ENCODE peak calls at places on chromosomes 13 and 19, in four cellular contexts. One of them, this sample, is unnamed.

GRCh38 chr13:78934336-78934735 is 275.4 kb upstream of the OBI1 start:
- DNase-seq in heart left ventricle: no peak
- DNase-seq in NCI-H187: no peak
- DNase-seq in hippocampal formation: no peak
- DNase-seq in this sample: no peak

GRCh38 chr13:103694033-103694432 is 627.8 kb upstream of the SLC10A2 start:
- DNase-seq in heart left ventricle: no peak
- DNase-seq in hippocampal formation: no peak
- DNase-seq in NCI-H187: peak
- DNase-seq in this sample: no peak

GRCh38 chr19:51542699-51543098 is 11.2 kb upstream of the SIGLEC6 start:
- DNase-seq in heart left ventricle: no peak
- DNase-seq in NCI-H187: no peak
- DNase-seq in hippocampal formation: no peak
- DNase-seq in this sample: no peak

GRCh38 chr13:44894001-44894770 is 95.1 kb downstream of the NUFIP1 start:
- DNase-seq in NCI-H187: no peak
- DNase-seq in hippocampal formation: no peak
- DNase-seq in heart left ventricle: no peak
- DNase-seq in this sample: no peak

GRCh38 chr13:98405690-98406344 is 171.1 kb downstream of the STK24 start:
- DNase-seq in hippocampal formation: no peak
- DNase-seq in heart left ventricle: no peak
- DNase-seq in NCI-H187: no peak
- DNase-seq in this sample: no peak

GRCh38 chr13:53783466-53783865 is 754.9 kb downstream of the OLFM4 start:
- DNase-seq in NCI-H187: no peak
- DNase-seq in heart left ventricle: no peak
- DNase-seq in hippocampal formation: no peak
- DNase-seq in this sample: no peak

GRCh38 chr13:110503037-110503901 is 58.3 kb downstream of the RAB20 start:
- DNase-seq in heart left ventricle: no peak
- DNase-seq in NCI-H187: no peak
- DNase-seq in hippocampal formation: no peak
- DNase-seq in this sample: no peak

GRCh38 chr19:22619932-22620331 is 14.2 kb upstream of the ZNF492 start:
- DNase-seq in NCI-H187: no peak
- DNase-seq in hippocampal formation: no peak
- DNase-seq in heart left ventricle: no peak
- DNase-seq in this sample: peak

GRCh38 chr19:5624154-5624663 is 1.3 kb downstream of the SAFB start:
- DNase-seq in hippocampal formation: no peak
- DNase-seq in heart left ventricle: peak
- DNase-seq in NCI-H187: no peak
- DNase-seq in this sample: peak

GRCh38 chr19:4557971-4558941 is 1.2 kb downstream of the SEMA6B start:
- DNase-seq in NCI-H187: no peak
- DNase-seq in hippocampal formation: no peak
- DNase-seq in heart left ventricle: no peak
- DNase-seq in this sample: no peak

GRCh38 chr19:58469241-58470013 is 2.5 kb downstream of the ZNF324 start:
- DNase-seq in NCI-H187: no peak
- DNase-seq in hippocampal formation: no peak
- DNase-seq in heart left ventricle: no peak
- DNase-seq in this sample: no peak

GRCh38 chr13:77696863-77697207 is 652 bp upstream of the SLAIN1 start:
- DNase-seq in hippocampal formation: peak
- DNase-seq in heart left ventricle: no peak
- DNase-seq in NCI-H187: no peak
- DNase-seq in this sample: no peak

GRCh38 chr19:45506991-45507863 is at the start of gene VASP:
- DNase-seq in heart left ventricle: peak
- DNase-seq in hippocampal formation: peak
- DNase-seq in NCI-H187: peak
- DNase-seq in this sample: peak

GRCh38 chr13:109517516-109517915 is 268.9 kb downstream of the IRS2 start:
- DNase-seq in NCI-H187: no peak
- DNase-seq in hippocampal formation: no peak
- DNase-seq in heart left ventricle: no peak
- DNase-seq in this sample: no peak

GRCh38 chr19:52735734-52736133 is 890 bp upstream of the ZNF611 start:
- DNase-seq in NCI-H187: no peak
- DNase-seq in hippocampal formation: no peak
- DNase-seq in heart left ventricle: peak
- DNase-seq in this sample: peak

GRCh38 chr19:6723738-6724137 is 3.3 kb upstream of the C3 start:
- DNase-seq in heart left ventricle: no peak
- DNase-seq in hippocampal formation: peak
- DNase-seq in NCI-H187: no peak
- DNase-seq in this sample: no peak

GRCh38 chr13:20125129-20125782 is 35.6 kb downstream of the GJA3 start:
- DNase-seq in heart left ventricle: no peak
- DNase-seq in NCI-H187: no peak
- DNase-seq in hippocampal formation: peak
- DNase-seq in this sample: no peak

GRCh38 chr19:38362076-38362945 is 12.1 kb upstream of the PSMD8 start:
- DNase-seq in heart left ventricle: peak
- DNase-seq in NCI-H187: peak
- DNase-seq in hippocampal formation: no peak
- DNase-seq in this sample: peak

GRCh38 chr13:106433066-106433465 is 102.4 kb downstream of the EFNB2 start:
- DNase-seq in hippocampal formation: no peak
- DNase-seq in NCI-H187: no peak
- DNase-seq in heart left ventricle: no peak
- DNase-seq in this sample: no peak

GRCh38 chr19:13040232-13040915 is 45.1 kb downstream of the NFIX start:
- DNase-seq in hippocampal formation: no peak
- DNase-seq in heart left ventricle: no peak
- DNase-seq in NCI-H187: no peak
- DNase-seq in this sample: no peak

GRCh38 chr19:17616961-17617806 is 61.7 kb downstream of the COLGALT1 start:
- DNase-seq in hippocampal formation: no peak
- DNase-seq in NCI-H187: no peak
- DNase-seq in heart left ventricle: no peak
- DNase-seq in this sample: no peak

GRCh38 chr13:40916207-40916998 is 102.7 kb downstream of the ELF1 start:
- DNase-seq in NCI-H187: no peak
- DNase-seq in hippocampal formation: no peak
- DNase-seq in heart left ventricle: no peak
- DNase-seq in this sample: no peak

GRCh38 chr13:45916036-45916435 is 64.5 kb upstream of the SIAH3 start:
- DNase-seq in heart left ventricle: no peak
- DNase-seq in hippocampal formation: no peak
- DNase-seq in NCI-H187: no peak
- DNase-seq in this sample: no peak

GRCh38 chr19:17103177-17103576 is 27.6 kb downstream of the MYO9B start:
- DNase-seq in NCI-H187: no peak
- DNase-seq in heart left ventricle: no peak
- DNase-seq in hippocampal formation: no peak
- DNase-seq in this sample: no peak

GRCh38 chr19:40344422-40344821 is 3.8 kb downstream of the C19orf47 start:
- DNase-seq in heart left ventricle: no peak
- DNase-seq in hippocampal formation: no peak
- DNase-seq in NCI-H187: no peak
- DNase-seq in this sample: no peak

GRCh38 chr13:79782541-79783216 is 301.7 kb downstream of the NDFIP2 start:
- DNase-seq in NCI-H187: no peak
- DNase-seq in heart left ventricle: peak
- DNase-seq in hippocampal formation: peak
- DNase-seq in this sample: no peak

GRCh38 chr19:1250374-1251232 is 2.2 kb downstream of the MIDN start:
- DNase-seq in hippocampal formation: peak
- DNase-seq in heart left ventricle: peak
- DNase-seq in NCI-H187: peak
- DNase-seq in this sample: peak

GRCh38 chr19:33214621-33215020 is 11.0 kb downstream of the SLC7A10 start:
- DNase-seq in heart left ventricle: no peak
- DNase-seq in NCI-H187: no peak
- DNase-seq in hippocampal formation: no peak
- DNase-seq in this sample: no peak

GRCh38 chr19:31699421-31699820 is 350.2 kb upstream of the TSHZ3 start:
- DNase-seq in heart left ventricle: no peak
- DNase-seq in hippocampal formation: no peak
- DNase-seq in NCI-H187: no peak
- DNase-seq in this sample: no peak

GRCh38 chr19:51407631-51408131 is 9.8 kb downstream of the SIGLEC10 start:
- DNase-seq in hippocampal formation: no peak
- DNase-seq in heart left ventricle: no peak
- DNase-seq in NCI-H187: no peak
- DNase-seq in this sample: no peak

GRCh38 chr19:46369817-46370216 is 22.9 kb downstream of the PPP5C start:
- DNase-seq in hippocampal formation: no peak
- DNase-seq in NCI-H187: no peak
- DNase-seq in heart left ventricle: no peak
- DNase-seq in this sample: no peak

GRCh38 chr19:46609511-46610412 is 8.6 kb downstream of the CALM3 start:
- DNase-seq in hippocampal formation: no peak
- DNase-seq in NCI-H187: no peak
- DNase-seq in heart left ventricle: no peak
- DNase-seq in this sample: peak

GRCh38 chr19:50693064-50693975 is 26.3 kb downstream of the SHANK1 start:
- DNase-seq in NCI-H187: no peak
- DNase-seq in heart left ventricle: no peak
- DNase-seq in hippocampal formation: no peak
- DNase-seq in this sample: no peak

GRCh38 chr19:40549007-40549708 is 27.5 kb upstream of the SHKBP1 start:
- DNase-seq in NCI-H187: peak
- DNase-seq in heart left ventricle: peak
- DNase-seq in hippocampal formation: no peak
- DNase-seq in this sample: no peak

GRCh38 chr19:47661571-47661970 is 51.7 kb upstream of the EHD2 start:
- DNase-seq in hippocampal formation: no peak
- DNase-seq in heart left ventricle: no peak
- DNase-seq in NCI-H187: no peak
- DNase-seq in this sample: no peak

GRCh38 chr19:13241321-13242104 is 91.3 kb downstream of the IER2 start:
- DNase-seq in NCI-H187: no peak
- DNase-seq in heart left ventricle: no peak
- DNase-seq in hippocampal formation: no peak
- DNase-seq in this sample: no peak

This sample was measured in right lobe of liver.